ENCODE peak calls at places on chromosomes 12 and 14, in ten cellular contexts. T, O, H, G, R, C, N, V, B and E are unnamed samples.

GRCh38 chr12:93565760-93566159 is 6.7 kb upstream of the SOCS2 start:
- DNase-seq in T (no peak), O (no peak), H (no peak), G (no peak), R (no peak), C (no peak), N (no peak), V (no peak), B (no peak), E (no peak)

GRCh38 chr14:75046899-75047298 is 4.4 kb downstream of the MLH3 start:
- DNase-seq in T (no peak), O (no peak), H (peak), G (no peak), R (no peak), C (no peak), N (no peak), V (no peak), B (no peak), E (no peak)

GRCh38 chr12:96383991-96384390 is 16.2 kb downstream of the CDK17 start:
- DNase-seq in T (no peak), O (no peak), H (peak), G (no peak), R (no peak), C (no peak), N (no peak), V (no peak), B (no peak), E (no peak)

GRCh38 chr14:50301914-50302313 is 10.1 kb downstream of the L2HGDH start:
- DNase-seq in T (no peak), O (no peak), H (no peak), G (no peak), R (no peak), C (no peak), N (no peak), V (no peak), B (no peak), E (no peak)

GRCh38 chr14:104007121-104007520 is 64.8 kb upstream of the RD3L start:
- DNase-seq in T (no peak), O (no peak), H (no peak), G (no peak), R (no peak), C (no peak), N (no peak), V (no peak), B (no peak), E (peak)

GRCh38 chr12:109288571-109288970 is 20.5 kb downstream of the FOXN4 start:
- DNase-seq in T (no peak), O (no peak), H (no peak), G (no peak), R (no peak), C (no peak), N (no peak), V (no peak), B (no peak), E (no peak)

GRCh38 chr12:55720894-55721444 is 776 bp downstream of the RDH5 start:
- DNase-seq in T (no peak), O (no peak), H (peak), G (peak), R (no peak), C (no peak), N (peak), V (peak), B (peak), E (peak)

GRCh38 chr14:105013150-105013787 is 7.6 kb downstream of the CDCA4 start:
- DNase-seq in T (no peak), O (no peak), H (no peak), G (no peak), R (no peak), C (no peak), N (no peak), V (no peak), B (no peak), E (no peak)

GRCh38 chr12:67630373-67631088 is 18.0 kb upstream of the DYRK2 start:
- DNase-seq in T (peak), O (no peak), H (peak), G (no peak), R (no peak), C (peak), N (no peak), V (peak), B (peak), E (peak)

GRCh38 chr12:106274575-106275081 is 26.8 kb upstream of the CKAP4 start:
- DNase-seq in T (no peak), O (no peak), H (no peak), G (no peak), R (no peak), C (no peak), N (no peak), V (no peak), B (no peak), E (peak)

GRCh38 chr14:102262894-102263462 is 42.0 kb downstream of the MOK start:
- DNase-seq in T (no peak), O (no peak), H (peak), G (no peak), R (peak), C (no peak), N (no peak), V (peak), B (no peak), E (no peak)